ENCODE peak calls at places on chromosomes 4 and X, in eight cellular contexts. I is prostate gland; R is A549; S is mammary epithelial cell; C is ovary; P is CD8-positive, alpha-beta memory T cell; U is lung; N is tibial artery. M is an unnamed sample. For H3K4me1, the result is how much of the 10 kb centered on the place peaks cover.

GRCh38 chrX:73903941-73904340 is 340.9 kb downstream of the CHIC1 start:
- DNase-seq in I (no peak), R (no peak), S (no peak), C (no peak), P (no peak), U (no peak), N (no peak), M (no peak)

GRCh38 chr4:15656038-15656470 is 897 bp upstream of the FBXL5 start:
- DNase-seq in I (no peak), R (no peak), S (no peak), C (no peak), P (no peak), U (no peak), N (no peak), M (no peak)

GRCh38 chr4:186726440-186727148 is 2.9 kb upstream of the FAT1 start:
- DNase-seq in I (peak), R (peak), S (peak), C (peak), P (no peak), U (peak), N (peak), M (peak)

GRCh38 chrX:67544281-67544680 is 460 bp downstream of the AR start:
- DNase-seq in I (peak), R (no peak), S (no peak), C (peak), P (no peak), U (no peak), N (peak), M (no peak)

GRCh38 chr4:110418641-110419040 is 57.3 kb upstream of the ENPEP start:
- DNase-seq in I (no peak), R (no peak), S (no peak), C (no peak), P (no peak), U (no peak), N (no peak), M (no peak)

GRCh38 chrX:69424161-69424560 is 80.0 kb upstream of the NALF2 start:
- DNase-seq in I (no peak), R (no peak), S (no peak), C (no peak), P (no peak), U (no peak), N (no peak), M (no peak)

GRCh38 chr4:29908276-29908675 is 811.9 kb upstream of the PCDH7 start:
- DNase-seq in I (no peak), R (no peak), S (no peak), C (no peak), P (no peak), U (no peak), N (no peak), M (no peak)

GRCh38 chrX:115259238-115259875 is 25.5 kb upstream of the LRCH2 start:
- DNase-seq in I (no peak), R (no peak), S (no peak), C (no peak), P (no peak), U (no peak), N (no peak), M (no peak)

GRCh38 chrX:42746606-42747005 is 31.4 kb downstream of the PPP1R2C start:
- DNase-seq in I (no peak), R (no peak), S (no peak), C (no peak), P (no peak), U (no peak), N (no peak), M (no peak)

GRCh38 chr4:184816962-184817361 is 8.8 kb downstream of the ACSL1 start:
- DNase-seq in I (no peak), R (no peak), S (no peak), C (no peak), P (no peak), U (no peak), N (no peak), M (no peak)

GRCh38 chr4:184817494-184818215 is 8.1 kb downstream of the ACSL1 start:
- DNase-seq in I (no peak), R (no peak), S (no peak), C (no peak), P (no peak), U (no peak), N (no peak), M (no peak)

GRCh38 chr4:184812651-184813181 is 13.1 kb downstream of the ACSL1 start:
- DNase-seq in I (no peak), R (no peak), S (peak), C (no peak), P (no peak), U (no peak), N (no peak), M (peak)

GRCh38 chr4:184814686-184815045 is 11.1 kb downstream of the ACSL1 start:
- DNase-seq in I (no peak), R (no peak), S (no peak), C (no peak), P (no peak), U (no peak), N (no peak), M (peak)

DNA sequence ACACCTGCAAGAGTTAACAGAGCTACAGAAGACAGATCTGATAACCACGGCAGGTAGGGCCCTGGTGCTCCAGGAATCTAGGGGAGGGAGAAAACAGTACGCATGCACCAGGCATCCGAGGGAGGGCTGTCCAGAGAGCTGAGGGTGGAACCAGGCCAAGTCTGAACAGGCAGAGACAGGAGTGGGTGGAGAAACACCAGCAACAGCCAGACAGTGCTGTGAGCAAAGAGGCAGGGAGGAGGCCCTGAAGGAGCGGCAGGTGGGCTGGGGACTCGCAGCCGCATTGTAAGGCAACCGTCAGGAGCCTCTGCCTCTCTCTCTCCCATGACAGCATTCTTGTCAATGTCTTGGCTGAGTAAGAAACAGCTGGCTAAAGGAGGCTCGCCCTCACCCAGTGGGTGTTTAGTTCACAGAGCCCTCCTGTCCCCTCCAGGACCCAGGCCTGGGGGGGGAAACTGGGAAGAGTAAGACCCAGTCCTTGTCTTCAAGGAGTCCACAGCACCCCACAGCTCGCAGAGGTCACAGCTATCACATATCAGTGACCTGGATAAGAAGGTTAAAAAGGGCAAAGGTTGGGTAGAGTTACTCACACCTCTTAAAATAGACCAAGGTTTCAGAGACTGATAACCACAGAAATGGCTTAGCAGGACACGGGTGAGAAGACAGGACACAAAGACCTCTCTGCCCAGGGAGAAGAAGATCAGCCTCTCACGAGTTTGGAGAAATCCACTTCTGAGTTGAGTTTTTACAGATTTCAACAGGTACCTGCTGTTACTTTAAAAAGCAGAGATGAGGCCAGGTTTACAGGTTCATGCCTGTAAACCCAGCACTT is 10.5 kb downstream of the ACSL1 start:
- DNase-seq in I (peak), R (peak), S (peak), C (peak), P (no peak), U (peak), N (peak), M (no peak)
- H3K4me3 ChIP-seq in I (no peak), R (no peak), S (peak), C (no peak), P (no peak), U (no peak), N (no peak), M (no peak)

GRCh38 chr4:89489338-89489771 is 181.8 kb upstream of the GPRIN3 start:
- DNase-seq in I (no peak), R (no peak), S (no peak), C (no peak), P (no peak), U (no peak), N (peak), M (no peak)
- H3K4me1 ChIP-seq in I (under half), R (under half), S (under half), C (under half), P (under half), U (under half), N (under half), M (under half)

DNA sequence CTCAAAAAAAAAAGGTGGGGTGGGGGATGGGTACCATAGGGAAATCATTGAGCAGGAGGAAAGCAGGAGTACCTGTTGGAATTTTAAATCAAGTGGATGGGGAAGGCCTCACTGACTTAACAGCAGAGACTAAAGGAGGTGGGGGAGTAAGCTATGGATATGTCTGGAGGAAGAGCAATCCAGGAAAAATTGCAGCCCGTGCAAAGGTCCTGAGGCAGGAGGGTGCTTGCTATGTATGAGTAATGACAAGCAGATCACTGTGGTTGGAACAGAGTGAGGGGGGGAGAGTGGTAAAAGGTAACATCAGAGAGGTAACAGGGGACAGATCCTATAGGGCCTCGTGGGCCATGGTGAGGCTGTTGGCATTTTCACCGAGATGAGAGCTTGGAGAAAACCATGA is 4.1 kb downstream of the FTSJ1 start:
- DNase-seq in I (no peak), R (no peak), S (no peak), C (no peak), P (no peak), U (no peak), N (no peak), M (no peak)
- H3K27ac ChIP-seq in I (no peak), R (no peak), S (no peak), C (no peak), P (no peak), U (no peak), N (no peak), M (no peak)

GRCh38 chrX:103220511-103221406 is 5.9 kb downstream of the BEX4 start:
- DNase-seq in I (no peak), R (no peak), S (no peak), C (no peak), P (no peak), U (no peak), N (no peak), M (no peak)
- H3K4me3 ChIP-seq in I (peak), R (no peak), S (no peak), C (no peak), P (no peak), U (no peak), N (no peak), M (no peak)

DNA sequence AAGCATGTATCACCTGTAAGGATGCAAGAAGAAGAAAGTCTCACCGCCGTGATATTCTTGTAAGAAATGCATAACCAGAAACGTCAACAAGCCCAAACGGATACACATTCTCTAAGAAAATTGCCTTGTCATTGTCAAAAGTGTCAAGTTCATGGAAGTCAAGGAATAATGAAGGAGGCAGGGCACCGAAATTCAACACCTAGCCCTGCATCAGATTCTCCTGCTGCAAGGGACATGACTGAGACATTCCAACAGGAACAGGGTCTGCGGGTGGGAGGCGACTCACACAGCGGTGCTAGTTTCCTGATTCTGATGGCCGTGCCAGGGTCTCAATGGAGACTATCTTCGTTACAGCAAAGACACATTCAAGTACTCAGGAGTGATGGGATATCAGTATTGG is 26.7 kb downstream of the IRF2 start:
- DNase-seq in I (no peak), R (no peak), S (no peak), C (no peak), P (no peak), U (no peak), N (no peak), M (no peak)
- H3K4me1 ChIP-seq in I (under half), R (under half), S (under half), C (under half), P (half or more), U (under half), N (half or more), M (under half)

GRCh38 chr4:175772170-175772685 is 39.8 kb downstream of the GPM6A start:
- DNase-seq in I (no peak), R (no peak), S (no peak), C (no peak), P (no peak), U (no peak), N (no peak), M (no peak)
- H3K27ac ChIP-seq in I (no peak), R (no peak), S (no peak), C (no peak), P (no peak), U (no peak), N (no peak), M (no peak)

GRCh38 chr4:79645942-79646341 is 237.9 kb upstream of the GK2 start:
- DNase-seq in I (no peak), R (no peak), S (no peak), C (no peak), P (no peak), U (no peak), N (no peak), M (no peak)
- H3K4me3 ChIP-seq in I (no peak), R (no peak), S (no peak), C (no peak), P (no peak), U (no peak), N (no peak), M (no peak)

GRCh38 chr4:150229538-150229937 is 151.3 kb downstream of the DCLK2 start:
- DNase-seq in I (no peak), R (no peak), S (peak), C (no peak), P (no peak), U (no peak), N (no peak), M (no peak)
- H3K4me1 ChIP-seq in I (under half), R (half or more), S (under half), C (under half), P (under half), U (under half), N (under half), M (half or more)

GRCh38 chrX:28851871-28852270 is 264.6 kb downstream of the IL1RAPL1 start:
- DNase-seq in I (no peak), R (no peak), S (no peak), C (no peak), P (no peak), U (no peak), N (no peak), M (no peak)
- H3K27ac ChIP-seq in I (no peak), R (no peak), S (no peak), C (no peak), P (no peak), U (no peak), N (no peak), M (no peak)

GRCh38 chr4:82043809-82044137 is 330.0 kb downstream of the HNRNPD start:
- DNase-seq in I (peak), R (no peak), S (no peak), C (no peak), P (no peak), U (no peak), N (no peak), M (no peak)
- H3K4me3 ChIP-seq in I (peak), R (peak), S (peak), C (peak), P (no peak), U (peak), N (peak), M (no peak)